ENCODE peak calls at places on chromosomes 3 and 15, in six cellular contexts. One of them, this sample, is unnamed.

GRCh38 chr3:186694288-186695032 is 22.7 kb upstream of the KNG1 start:
- DNase-seq in fibroblast of pulmonary artery: no peak
- DNase-seq in right lobe of liver: no peak
- DNase-seq in CD4-positive, alpha-beta T cell: no peak
- DNase-seq in GDM1: no peak
- DNase-seq in SHP77: no peak
- DNase-seq in this sample: no peak

GRCh38 chr3:128317698-128318231 is 148.9 kb downstream of the DNAJB8 start:
- DNase-seq in fibroblast of pulmonary artery: peak
- DNase-seq in right lobe of liver: no peak
- DNase-seq in CD4-positive, alpha-beta T cell: no peak
- DNase-seq in GDM1: no peak
- DNase-seq in SHP77: no peak
- DNase-seq in this sample: no peak

GRCh38 chr3:159236306-159236705 is 434.5 kb downstream of the MFSD1 start:
- DNase-seq in fibroblast of pulmonary artery: peak
- DNase-seq in right lobe of liver: no peak
- DNase-seq in CD4-positive, alpha-beta T cell: no peak
- DNase-seq in GDM1: no peak
- DNase-seq in SHP77: peak
- DNase-seq in this sample: no peak

GRCh38 chr3:177441813-177442646 is 244.7 kb upstream of the TBL1XR1 start:
- DNase-seq in fibroblast of pulmonary artery: no peak
- DNase-seq in right lobe of liver: no peak
- DNase-seq in CD4-positive, alpha-beta T cell: no peak
- DNase-seq in GDM1: no peak
- DNase-seq in SHP77: no peak
- DNase-seq in this sample: no peak

GRCh38 chr3:47892284-47892683 is 89.3 kb downstream of the DHX30 start:
- DNase-seq in fibroblast of pulmonary artery: no peak
- DNase-seq in right lobe of liver: no peak
- DNase-seq in CD4-positive, alpha-beta T cell: no peak
- DNase-seq in GDM1: no peak
- DNase-seq in SHP77: no peak
- DNase-seq in this sample: no peak

GRCh38 chr3:13075318-13075717 is 2.1 kb upstream of the IQSEC1 start:
- DNase-seq in fibroblast of pulmonary artery: no peak
- DNase-seq in right lobe of liver: no peak
- DNase-seq in CD4-positive, alpha-beta T cell: no peak
- DNase-seq in GDM1: no peak
- DNase-seq in SHP77: no peak
- DNase-seq in this sample: no peak

GRCh38 chr3:25652921-25653320 is 11.8 kb downstream of the TOP2B start:
- DNase-seq in fibroblast of pulmonary artery: no peak
- DNase-seq in right lobe of liver: no peak
- DNase-seq in CD4-positive, alpha-beta T cell: no peak
- DNase-seq in GDM1: no peak
- DNase-seq in SHP77: no peak
- DNase-seq in this sample: no peak

GRCh38 chr15:75903331-75904240 is at the start of gene FBXO22:
- DNase-seq in fibroblast of pulmonary artery: peak
- DNase-seq in right lobe of liver: peak
- DNase-seq in CD4-positive, alpha-beta T cell: peak
- DNase-seq in GDM1: peak
- DNase-seq in SHP77: peak
- DNase-seq in this sample: peak

GRCh38 chr15:26945046-26945445 is 25.9 kb upstream of the GABRG3 start:
- DNase-seq in fibroblast of pulmonary artery: no peak
- DNase-seq in right lobe of liver: no peak
- DNase-seq in CD4-positive, alpha-beta T cell: no peak
- DNase-seq in GDM1: no peak
- DNase-seq in SHP77: no peak
- DNase-seq in this sample: no peak

GRCh38 chr15:51622269-51623180 is at the start of gene DMXL2:
- DNase-seq in fibroblast of pulmonary artery: peak
- DNase-seq in right lobe of liver: peak
- DNase-seq in CD4-positive, alpha-beta T cell: peak
- DNase-seq in GDM1: peak
- DNase-seq in SHP77: peak
- DNase-seq in this sample: peak

GRCh38 chr15:100910119-100910518 is 9.0 kb upstream of the LRRK1 start:
- DNase-seq in fibroblast of pulmonary artery: no peak
- DNase-seq in right lobe of liver: no peak
- DNase-seq in CD4-positive, alpha-beta T cell: no peak
- DNase-seq in GDM1: no peak
- DNase-seq in SHP77: no peak
- DNase-seq in this sample: no peak

GRCh38 chr3:176765491-176765890 is 431.8 kb downstream of the TBL1XR1 start:
- DNase-seq in fibroblast of pulmonary artery: no peak
- DNase-seq in right lobe of liver: no peak
- DNase-seq in CD4-positive, alpha-beta T cell: no peak
- DNase-seq in GDM1: no peak
- DNase-seq in SHP77: no peak
- DNase-seq in this sample: no peak

GRCh38 chr3:130093741-130094391 is 12.2 kb downstream of the ALG1L2 start:
- DNase-seq in fibroblast of pulmonary artery: no peak
- DNase-seq in right lobe of liver: no peak
- DNase-seq in CD4-positive, alpha-beta T cell: no peak
- DNase-seq in GDM1: peak
- DNase-seq in SHP77: no peak
- DNase-seq in this sample: no peak

GRCh38 chr3:195133462-195133861 is 137.5 kb downstream of the XXYLT1 start:
- DNase-seq in fibroblast of pulmonary artery: peak
- DNase-seq in right lobe of liver: no peak
- DNase-seq in CD4-positive, alpha-beta T cell: peak
- DNase-seq in GDM1: no peak
- DNase-seq in SHP77: no peak
- DNase-seq in this sample: no peak

GRCh38 chr3:177402533-177402932 is 205.3 kb upstream of the TBL1XR1 start:
- DNase-seq in fibroblast of pulmonary artery: no peak
- DNase-seq in right lobe of liver: no peak
- DNase-seq in CD4-positive, alpha-beta T cell: no peak
- DNase-seq in GDM1: no peak
- DNase-seq in SHP77: no peak
- DNase-seq in this sample: no peak

GRCh38 chr3:16807981-16808380 is 76.8 kb upstream of the PLCL2 start:
- DNase-seq in fibroblast of pulmonary artery: peak
- DNase-seq in right lobe of liver: no peak
- DNase-seq in CD4-positive, alpha-beta T cell: no peak
- DNase-seq in GDM1: no peak
- DNase-seq in SHP77: no peak
- DNase-seq in this sample: no peak

This sample was measured in activated naive CD8-positive, alpha-beta T cell treated with anti-CD3 and anti-CD28 coated beads, Interleukin-2, amount 50 U/mL, for 16 hours.